ENCODE peak calls at places on chromosomes 4 and X, in nine cellular contexts. G, F, Z, N, E, P, K, X and Y are unnamed samples.

GRCh38 chr4:78644744-78645330 is 93.3 kb downstream of the ANXA3 start:
- DNase-seq in Z (peak), F (peak), P (no peak), G (peak), N (peak), X (peak), K (no peak), E (peak), Y (no peak)

GRCh38 chrX:20980426-20980825 is 393.8 kb upstream of the CNKSR2 start:
- DNase-seq in F (no peak), K (no peak), Z (no peak), N (no peak), P (no peak), E (no peak), X (no peak), G (no peak), Y (no peak)

GRCh38 chrX:586351-586750 is 44.2 kb upstream of the SHOX start:
- DNase-seq in K (no peak), E (no peak), Z (no peak), N (peak), X (no peak), F (no peak), G (no peak), P (no peak), Y (no peak)

GRCh38 chrX:39840141-39841126 is 257.3 kb downstream of the BCOR start:
- DNase-seq in N (no peak), P (no peak), F (peak), Z (no peak), G (no peak), X (no peak), E (no peak), K (no peak), Y (no peak)

GRCh38 chr4:118772149-118773081 is 63.5 kb downstream of the SEC24D start:
- DNase-seq in E (peak), G (no peak), F (no peak), X (peak), N (peak), Z (no peak), K (peak), P (no peak), Y (peak)

GRCh38 chrX:25049347-25049746 is 33.6 kb upstream of the ARX start:
- DNase-seq in P (no peak), N (no peak), E (no peak), G (no peak), F (no peak), K (no peak), X (no peak), Z (no peak), Y (no peak)

GRCh38 chrX:55695227-55696018 is 22.1 kb upstream of the RRAGB start:
- DNase-seq in P (no peak), K (no peak), E (no peak), Z (no peak), F (no peak), N (no peak), G (no peak), X (no peak), Y (no peak)

GRCh38 chr4:124757121-124757520 is 44.6 kb upstream of the ANKRD50 start:
- DNase-seq in G (no peak), N (peak), K (no peak), F (no peak), Z (no peak), X (no peak), E (peak), P (no peak), Y (no peak)

GRCh38 chrX:133085785-133086184 is 11.1 kb downstream of the USP26 start:
- DNase-seq in K (no peak), E (no peak), F (no peak), Z (no peak), N (no peak), G (peak), P (no peak), X (no peak), Y (no peak)

GRCh38 chr4:37742149-37742548 is 56.0 kb upstream of the RELL1 start:
- DNase-seq in N (no peak), G (no peak), P (no peak), E (no peak), X (peak), Z (no peak), K (no peak), F (no peak), Y (no peak)

GRCh38 chr4:48129307-48130014 is 4.6 kb downstream of the TXK start:
- DNase-seq in P (no peak), K (no peak), F (no peak), N (no peak), G (no peak), E (no peak), Z (no peak), X (no peak), Y (no peak)

GRCh38 chrX:22534643-22535042 is 261.9 kb downstream of the CBLL2 start:
- DNase-seq in P (no peak), X (no peak), G (no peak), N (peak), F (no peak), Z (no peak), K (no peak), E (peak), Y (no peak)

GRCh38 chr4:86993909-86994672 is 59.3 kb downstream of the AFF1 start:
- DNase-seq in X (no peak), N (no peak), F (no peak), Z (no peak), E (no peak), G (peak), K (no peak), P (no peak), Y (no peak)

GRCh38 chrX:45172890-45173289 is 27.8 kb downstream of the DIPK2B start:
- DNase-seq in Z (no peak), F (no peak), K (no peak), G (no peak), X (no peak), N (peak), P (no peak), E (peak), Y (no peak)

GRCh38 chr4:65241257-65241997 is 428.9 kb downstream of the EPHA5 start:
- DNase-seq in P (no peak), X (no peak), Z (no peak), N (no peak), F (no peak), K (no peak), E (no peak), G (no peak), Y (no peak)

GRCh38 chr4:7425171-7425570 is 9.6 kb downstream of the PSAPL1 start:
- DNase-seq in Z (no peak), F (no peak), G (peak), K (no peak), N (no peak), P (no peak), E (no peak), X (no peak), Y (no peak)

GRCh38 chr4:77821775-77822174 is 2.6 kb upstream of the CNOT6L start:
- DNase-seq in X (peak), P (no peak), N (no peak), G (no peak), Z (no peak), E (no peak), K (no peak), F (no peak), Y (no peak)

GRCh38 chr4:174429701-174430100 is 92.6 kb downstream of the HPGD start:
- DNase-seq in F (no peak), X (no peak), P (no peak), Z (no peak), E (peak), N (no peak), G (no peak), K (no peak), Y (no peak)

GRCh38 chrX:72395252-72395651 is 89.5 kb upstream of the CITED1 start:
- DNase-seq in Z (no peak), P (no peak), F (no peak), X (no peak), K (no peak), G (no peak), N (no peak), E (no peak), Y (peak)

GRCh38 chrX:153460826-153461225 is 9.6 kb downstream of the HAUS7 start:
- DNase-seq in E (no peak), G (peak), Z (no peak), X (peak), N (peak), K (no peak), P (no peak), F (peak), Y (no peak)

GRCh38 chrX:24874604-24875247 is 141.0 kb downstream of the ARX start:
- DNase-seq in G (no peak), K (no peak), P (no peak), Z (no peak), E (no peak), F (no peak), N (no peak), X (no peak), Y (no peak)